ENCODE peak calls at places on chromosomes 3 and 15, in six cellular contexts. K is tibial artery; P is uterus; D is WERI-Rb-1; T is naive thymus-derived CD4-positive, alpha-beta T cell; C is SJSA1. W is an unnamed sample.

GRCh38 chr3:124428372-124429128 is 301.7 kb upstream of the UMPS start:
- DNase-seq in K (no peak), P (no peak), D (no peak), T (no peak), C (no peak), W (no peak)

GRCh38 chr3:156665296-156665695 is 9.1 kb upstream of the TIPARP start:
- DNase-seq in K (no peak), P (no peak), D (no peak), T (no peak), C (no peak), W (no peak)

GRCh38 chr3:103968751-103969150 is 1398.0 kb upstream of the ALCAM start:
- DNase-seq in K (no peak), P (no peak), D (no peak), T (no peak), C (no peak), W (no peak)

GRCh38 chr15:67254238-67255175 is at the start of the genes AAGAB and IQCH:
- DNase-seq in K (peak), P (peak), D (peak), T (peak), C (peak), W (peak)

GRCh38 chr3:191070762-191071365 is 128.2 kb upstream of the OSTN start:
- DNase-seq in K (no peak), P (no peak), D (no peak), T (no peak), C (no peak), W (no peak)

GRCh38 chr3:45644467-45645201 is 44.6 kb upstream of the SACM1L start:
- DNase-seq in K (no peak), P (no peak), D (no peak), T (no peak), C (peak), W (no peak)

GRCh38 chr3:177724020-177724638 is 526.8 kb upstream of the TBL1XR1 start:
- DNase-seq in K (peak), P (peak), D (no peak), T (no peak), C (no peak), W (no peak)

GRCh38 chr3:106208979-106209378 is 340.2 kb upstream of the CBLB start:
- DNase-seq in K (no peak), P (no peak), D (no peak), T (peak), C (no peak), W (no peak)

GRCh38 chr3:117695321-117695720 is 985.7 kb downstream of the TUSC7 start:
- DNase-seq in K (no peak), P (no peak), D (no peak), T (no peak), C (no peak), W (no peak)

DNA sequence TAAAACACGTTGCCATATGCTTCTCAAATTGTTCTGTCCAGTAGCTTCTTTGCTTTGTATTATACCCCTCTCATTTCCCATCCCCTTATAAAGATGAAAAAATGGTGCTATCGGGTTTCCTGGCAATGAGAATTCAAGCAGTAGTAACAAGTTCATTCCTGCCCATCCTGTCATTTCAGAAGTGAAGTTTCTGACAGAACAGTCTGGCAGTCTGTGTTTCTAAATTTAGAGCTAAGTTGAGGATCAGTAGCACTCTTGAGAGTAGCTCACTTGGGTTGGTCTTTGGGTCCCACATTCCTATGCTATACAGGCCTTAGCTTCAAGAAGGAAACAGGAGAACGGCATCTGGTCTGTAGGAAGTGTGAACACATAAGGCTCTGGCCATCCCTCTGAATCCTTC is 134.6 kb downstream of the GHSR start:
- DNase-seq in K (no peak), P (no peak), D (no peak), T (no peak), C (no peak), W (no peak)
- H3K27ac ChIP-seq in K (peak), P (peak), D (no peak), T (no peak), C (no peak), W (peak)

GRCh38 chr3:16399473-16399872 is 114.0 kb downstream of the RFTN1 start:
- DNase-seq in K (no peak), P (peak), D (peak), T (no peak), C (peak), W (no peak)
- H3K4me3 ChIP-seq in K (no peak), P (no peak), D (no peak), T (no peak), C (no peak), W (no peak)

GRCh38 chr15:28004143-28005003 is 94.7 kb downstream of the OCA2 start:
- DNase-seq in K (no peak), P (no peak), D (no peak), T (no peak), C (no peak), W (peak)
- H3K27ac ChIP-seq in K (no peak), P (no peak), D (no peak), T (no peak), C (no peak), W (no peak)

DNA sequence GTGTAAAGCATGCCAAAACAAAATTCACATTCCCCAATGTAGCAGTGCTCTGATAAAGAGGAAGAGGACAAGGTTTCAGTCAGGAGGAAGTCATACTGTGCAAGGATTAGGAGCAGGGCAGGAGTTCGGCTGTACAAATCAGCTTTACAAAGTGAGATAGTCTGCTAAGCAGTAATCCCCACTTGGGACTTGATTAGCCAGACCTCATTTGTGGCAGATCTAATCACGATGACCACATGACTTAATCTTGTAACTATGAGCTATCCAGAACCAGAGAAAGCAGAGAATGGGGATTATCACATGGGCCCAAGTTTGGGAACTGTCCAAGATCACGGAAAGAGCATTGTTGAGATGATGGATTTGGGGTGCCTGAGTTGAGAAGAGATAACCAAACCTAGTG is 7.8 kb downstream of the DCBLD2 start:
- DNase-seq in K (no peak), P (no peak), D (peak), T (no peak), C (no peak), W (no peak)
- H3K4me3 ChIP-seq in K (no peak), P (no peak), D (no peak), T (no peak), C (no peak), W (no peak)

DNA sequence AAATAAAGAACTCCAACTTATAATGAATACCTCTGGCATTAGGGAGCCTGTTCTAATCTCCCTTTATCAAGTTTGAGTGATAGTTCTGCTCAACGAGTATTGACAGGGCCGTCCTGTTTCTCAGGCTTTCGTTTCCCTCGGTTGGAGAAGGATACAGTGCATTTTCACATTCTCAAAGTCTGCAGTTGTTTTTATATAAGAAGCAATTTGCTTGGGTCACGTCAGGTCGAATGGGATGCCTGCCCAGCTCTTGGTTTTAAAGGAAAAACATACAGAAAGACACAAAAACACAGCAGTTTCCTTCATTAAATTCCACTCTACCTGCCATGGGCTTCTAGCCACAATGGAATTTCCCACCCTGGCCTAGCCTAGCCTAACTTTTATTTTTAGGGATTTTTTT is 366.3 kb downstream of the TIGIT start:
- DNase-seq in K (peak), P (peak), D (no peak), T (no peak), C (no peak), W (no peak)
- H3K27ac ChIP-seq in K (peak), P (peak), D (no peak), T (no peak), C (no peak), W (peak)

GRCh38 chr15:99157456-99157855 is 52.6 kb downstream of the SYNM start:
- DNase-seq in K (no peak), P (no peak), D (no peak), T (no peak), C (no peak), W (no peak)
- H3K4me3 ChIP-seq in K (no peak), P (no peak), D (no peak), T (no peak), C (no peak), W (no peak)

GRCh38 chr15:45454825-45455224 is 67.7 kb downstream of the SLC30A4 start:
- DNase-seq in K (peak), P (no peak), D (no peak), T (peak), C (peak), W (peak)
- H3K27ac ChIP-seq in K (no peak), P (no peak), D (no peak), T (peak), C (peak), W (no peak)

W was measured in aorta.